ENCODE peak calls at places on chromosomes 2 and 18, in ten cellular contexts. U, M, V, B, C, A, R, J, K and P are unnamed samples.

GRCh38 chr18:49768051-49768391 is 45.3 kb downstream of the ACAA2 start:
- DNase-seq in B (peak; percentile 48), K (no peak), J (peak; percentile 52), R (peak; percentile 28), V (no peak), C (peak; percentile 61), M (no peak), A (no peak), U (peak; percentile 65), P (peak; percentile 90)

GRCh38 chr18:33583901-33584300 is 5.9 kb downstream of the ASXL3 start:
- DNase-seq in A (no peak), R (no peak), B (no peak), J (no peak), V (no peak), U (no peak), C (no peak), M (no peak), K (no peak), P (no peak)

GRCh38 chr18:48889981-48890735 is 60.6 kb downstream of the SMAD7 start:
- DNase-seq in A (no peak), R (no peak), M (no peak), C (no peak), K (no peak), V (no peak), B (no peak), J (no peak), U (no peak), P (no peak)

GRCh38 chr2:98809878-98810587 is 79.1 kb upstream of the MGAT4A start:
- DNase-seq in B (no peak), M (no peak), C (no peak), U (no peak), K (no peak), V (no peak), J (no peak), A (no peak), R (no peak), P (no peak)

GRCh38 chr2:95345415-95346235 is 48.5 kb downstream of the KCNIP3 start:
- DNase-seq in K (no peak), M (peak; percentile 48), A (peak; percentile 94), J (peak; percentile 62), B (peak; percentile 81), U (peak; percentile 73), V (peak; percentile 50), C (peak; percentile 81), R (peak; percentile 42), P (peak; percentile 96)

GRCh38 chr2:39730685-39731302 is 48.3 kb downstream of the THUMPD2 start:
- DNase-seq in J (peak; percentile 29), V (no peak), K (no peak), U (peak; percentile 35), B (no peak), R (peak; percentile 30), C (peak; percentile 52), A (no peak), M (no peak), P (no peak)

GRCh38 chr2:207254526-207255464 is 89.0 kb upstream of the KLF7 start:
- DNase-seq in C (peak; percentile 87), A (no peak), R (no peak), M (no peak), K (no peak), J (peak; percentile 57), B (no peak), U (peak; percentile 92), V (no peak), P (peak; percentile 28)

GRCh38 chr2:235270951-235271350 is 222.9 kb upstream of the AGAP1 start:
- DNase-seq in V (peak; percentile 45), R (peak; percentile 93), B (no peak), U (peak; percentile 70), C (peak; percentile 96), J (peak; percentile 73), K (no peak), M (no peak), A (peak; percentile 21), P (peak; percentile 81)

GRCh38 chr18:8549254-8549653 is 60.0 kb upstream of the RAB12 start:
- DNase-seq in V (no peak), C (no peak), U (no peak), J (no peak), A (no peak), B (no peak), M (no peak), R (no peak), K (no peak), P (peak; percentile 38)

GRCh38 chr18:3861495-3861894 is 411.5 kb downstream of the TGIF1 start:
- DNase-seq in J (no peak), B (no peak), V (no peak), U (no peak), C (no peak), M (no peak), A (no peak), R (no peak), K (no peak), P (no peak)

GRCh38 chr2:112310906-112311305 is 35.5 kb downstream of the ZC3H6 start:
- DNase-seq in V (no peak), J (no peak), R (no peak), U (no peak), M (no peak), B (no peak), A (no peak), C (no peak), K (no peak), P (no peak)

GRCh38 chr2:159518321-159519005 is 97.9 kb downstream of the BAZ2B start:
- DNase-seq in U (no peak), B (no peak), M (no peak), R (no peak), J (no peak), V (no peak), A (no peak), C (peak; percentile 36), K (no peak), P (peak; percentile 61)

GRCh38 chr2:83196225-83196624 is 1262.9 kb downstream of the SUCLG1 start:
- DNase-seq in K (no peak), R (peak; percentile 58), M (no peak), J (peak; percentile 27), C (peak; percentile 47), A (no peak), B (no peak), U (peak; percentile 42), V (no peak), P (peak; percentile 41)

GRCh38 chr18:51767293-51767692 is 569.8 kb upstream of the MEX3C start:
- DNase-seq in K (no peak), J (no peak), R (no peak), C (no peak), V (no peak), A (no peak), M (no peak), B (no peak), U (no peak), P (no peak)

GRCh38 chr2:180975585-180975984 is 4.8 kb upstream of the UBE2E3 start:
- DNase-seq in C (no peak), A (no peak), M (no peak), J (no peak), V (no peak), U (no peak), B (no peak), K (no peak), R (no peak), P (no peak)

GRCh38 chr2:3368261-3368722 is 9.3 kb downstream of the EIPR1 start:
- DNase-seq in U (no peak), C (no peak), B (no peak), M (no peak), J (no peak), K (no peak), V (no peak), A (no peak), R (no peak), P (no peak)

GRCh38 chr2:130836501-130837174 is at the start of gene ARHGEF4:
- DNase-seq in J (no peak), B (peak; percentile 54), M (no peak), A (no peak), R (no peak), K (no peak), U (no peak), V (peak; percentile 8), C (no peak), P (peak; percentile 65)

GRCh38 chr2:16713011-16713423 is 47.4 kb upstream of the CYRIA start:
- DNase-seq in M (no peak), U (no peak), B (no peak), J (no peak), V (no peak), A (no peak), R (peak; percentile 81), C (no peak), K (no peak), P (peak; percentile 57)

GRCh38 chr2:110114801-110115200 is 821 bp downstream of the MALL start:
- DNase-seq in K (no peak), U (no peak), V (no peak), J (no peak), C (no peak), R (no peak), A (no peak), B (no peak), M (no peak), P (no peak)

GRCh38 chr2:18630941-18631340 is 41.6 kb upstream of the NT5C1B start:
- DNase-seq in C (no peak), M (no peak), B (no peak), K (no peak), A (no peak), R (no peak), V (no peak), J (no peak), U (no peak), P (no peak)

GRCh38 chr2:72576861-72577260 is 249.0 kb downstream of the EXOC6B start:
- DNase-seq in R (no peak), K (no peak), A (no peak), U (peak; percentile 53), M (no peak), B (no peak), J (no peak), V (no peak), C (peak; percentile 66), P (peak; percentile 31)

GRCh38 chr2:41735446-41735845 is 312.4 kb upstream of the PKDCC start:
- DNase-seq in C (no peak), K (no peak), V (no peak), M (no peak), J (no peak), U (no peak), B (no peak), A (no peak), R (no peak), P (no peak)

GRCh38 chr2:95388878-95389255 is 13.6 kb upstream of the FAHD2A start:
- DNase-seq in V (no peak), A (no peak), C (no peak), B (no peak), R (no peak), K (no peak), M (no peak), U (no peak), J (no peak), P (no peak)

GRCh38 chr2:62741954-62742722 is 36.6 kb downstream of the EHBP1 start:
- DNase-seq in R (no peak), J (peak; percentile 16), V (no peak), U (no peak), C (no peak), K (no peak), B (no peak), A (no peak), M (no peak), P (peak; percentile 70)

GRCh38 chr2:7014201-7014640 is 97.0 kb downstream of the RNF144A start:
- DNase-seq in K (no peak), U (no peak), C (peak; percentile 87), B (no peak), A (no peak), M (no peak), J (peak; percentile 23), R (no peak), V (no peak), P (peak; percentile 83)

GRCh38 chr2:240898731-240899467 is 2.9 kb upstream of the MAB21L4 start:
- DNase-seq in M (no peak), B (no peak), V (no peak), A (no peak), U (no peak), J (no peak), K (no peak), R (no peak), C (no peak), P (no peak)

GRCh38 chr2:127614731-127615130 is 31.2 kb upstream of the GPR17 start:
- DNase-seq in K (no peak), U (peak; percentile 13), C (no peak), V (no peak), B (no peak), M (no peak), A (no peak), R (no peak), J (no peak), P (no peak)

GRCh38 chr2:234953116-234954031 is 1.6 kb downstream of the SH3BP4 start:
- DNase-seq in J (no peak), C (peak; percentile 40), M (no peak), R (no peak), V (no peak), K (no peak), B (no peak), A (no peak), U (no peak), P (peak; percentile 64)